ENCODE peak calls at places on chromosome 11, in seven cellular contexts. One of them, this sample, is unnamed.

GRCh38 chr11:106695506-106695905 is 322.8 kb downstream of the GUCY1A2 start:
- DNase-seq in astrocyte of the cerebellum: no peak
- DNase-seq in lung: no peak
- DNase-seq in GM10248: no peak
- DNase-seq in cardiac fibroblast: peak
- DNase-seq in psoas muscle: no peak
- DNase-seq in pancreas: no peak
- DNase-seq in this sample: no peak

GRCh38 chr11:73221451-73221850 is 3.4 kb downstream of the P2RY2 start:
- DNase-seq in lung: no peak
- DNase-seq in psoas muscle: no peak
- DNase-seq in cardiac fibroblast: no peak
- DNase-seq in GM10248: no peak
- DNase-seq in pancreas: no peak
- DNase-seq in astrocyte of the cerebellum: no peak
- DNase-seq in this sample: no peak

GRCh38 chr11:64514596-64514995 is 76.4 kb upstream of the SLC22A12 start:
- DNase-seq in pancreas: no peak
- DNase-seq in astrocyte of the cerebellum: no peak
- DNase-seq in GM10248: no peak
- DNase-seq in psoas muscle: no peak
- DNase-seq in lung: no peak
- DNase-seq in cardiac fibroblast: no peak
- DNase-seq in this sample: no peak

GRCh38 chr11:101428918-101429317 is 154.9 kb downstream of the TRPC6 start:
- DNase-seq in lung: no peak
- DNase-seq in astrocyte of the cerebellum: peak
- DNase-seq in GM10248: no peak
- DNase-seq in pancreas: no peak
- DNase-seq in cardiac fibroblast: peak
- DNase-seq in psoas muscle: no peak
- DNase-seq in this sample: no peak

GRCh38 chr11:13256216-13256615 is 21.4 kb upstream of the BMAL1 start:
- DNase-seq in GM10248: no peak
- DNase-seq in psoas muscle: no peak
- DNase-seq in lung: no peak
- DNase-seq in astrocyte of the cerebellum: no peak
- DNase-seq in cardiac fibroblast: no peak
- DNase-seq in pancreas: no peak
- DNase-seq in this sample: no peak

GRCh38 chr11:127059286-127060200 is 59.0 kb upstream of the KIRREL3 start:
- DNase-seq in pancreas: no peak
- DNase-seq in cardiac fibroblast: no peak
- DNase-seq in astrocyte of the cerebellum: no peak
- DNase-seq in lung: no peak
- DNase-seq in psoas muscle: no peak
- DNase-seq in GM10248: no peak
- DNase-seq in this sample: no peak

GRCh38 chr11:12746593-12747097 is 72.4 kb downstream of the TEAD1 start:
- DNase-seq in psoas muscle: peak
- DNase-seq in lung: no peak
- DNase-seq in cardiac fibroblast: peak
- DNase-seq in pancreas: peak
- DNase-seq in astrocyte of the cerebellum: peak
- DNase-seq in GM10248: no peak
- DNase-seq in this sample: no peak

GRCh38 chr11:116683982-116684381 is 88.8 kb downstream of the BUD13 start:
- DNase-seq in cardiac fibroblast: no peak
- DNase-seq in GM10248: no peak
- DNase-seq in psoas muscle: no peak
- DNase-seq in lung: no peak
- DNase-seq in astrocyte of the cerebellum: no peak
- DNase-seq in pancreas: no peak
- DNase-seq in this sample: no peak

GRCh38 chr11:114774599-114775365 is 96.5 kb downstream of the NXPE2 start:
- DNase-seq in astrocyte of the cerebellum: peak
- DNase-seq in GM10248: peak
- DNase-seq in cardiac fibroblast: peak
- DNase-seq in psoas muscle: peak
- DNase-seq in lung: peak
- DNase-seq in pancreas: no peak
- DNase-seq in this sample: no peak

GRCh38 chr11:64564947-64565889 is 25.8 kb upstream of the SLC22A12 start:
- DNase-seq in pancreas: no peak
- DNase-seq in astrocyte of the cerebellum: no peak
- DNase-seq in cardiac fibroblast: no peak
- DNase-seq in GM10248: no peak
- DNase-seq in psoas muscle: no peak
- DNase-seq in lung: no peak
- DNase-seq in this sample: no peak

GRCh38 chr11:113339909-113340569 is 25.7 kb downstream of the TTC12 start:
- DNase-seq in cardiac fibroblast: no peak
- DNase-seq in psoas muscle: no peak
- DNase-seq in astrocyte of the cerebellum: no peak
- DNase-seq in GM10248: no peak
- DNase-seq in pancreas: no peak
- DNase-seq in lung: no peak
- DNase-seq in this sample: no peak

GRCh38 chr11:132501356-132501755 is 1030.9 kb downstream of the OPCML start:
- DNase-seq in cardiac fibroblast: no peak
- DNase-seq in lung: no peak
- DNase-seq in psoas muscle: no peak
- DNase-seq in astrocyte of the cerebellum: no peak
- DNase-seq in pancreas: no peak
- DNase-seq in GM10248: no peak
- DNase-seq in this sample: no peak

GRCh38 chr11:10809373-10810199 is 860 bp upstream of the EIF4G2 start:
- DNase-seq in psoas muscle: peak
- DNase-seq in pancreas: no peak
- DNase-seq in astrocyte of the cerebellum: peak
- DNase-seq in cardiac fibroblast: peak
- DNase-seq in GM10248: no peak
- DNase-seq in lung: no peak
- DNase-seq in this sample: no peak

GRCh38 chr11:3942956-3943497 is 87.6 kb downstream of the STIM1 start:
- DNase-seq in GM10248: no peak
- DNase-seq in astrocyte of the cerebellum: no peak
- DNase-seq in psoas muscle: no peak
- DNase-seq in lung: no peak
- DNase-seq in pancreas: no peak
- DNase-seq in cardiac fibroblast: peak
- DNase-seq in this sample: no peak

GRCh38 chr11:132589802-132590201 is 942.5 kb downstream of the OPCML start:
- DNase-seq in lung: no peak
- DNase-seq in astrocyte of the cerebellum: no peak
- DNase-seq in psoas muscle: no peak
- DNase-seq in pancreas: no peak
- DNase-seq in GM10248: no peak
- DNase-seq in cardiac fibroblast: no peak
- DNase-seq in this sample: no peak

GRCh38 chr11:61439615-61440014 is 9.7 kb downstream of the SDHAF2 start:
- DNase-seq in pancreas: no peak
- DNase-seq in psoas muscle: no peak
- DNase-seq in astrocyte of the cerebellum: no peak
- DNase-seq in cardiac fibroblast: no peak
- DNase-seq in GM10248: no peak
- DNase-seq in lung: no peak
- DNase-seq in this sample: no peak

GRCh38 chr11:15837901-15838489 is 518.4 kb downstream of the SOX6 start:
- DNase-seq in psoas muscle: no peak
- DNase-seq in lung: peak
- DNase-seq in pancreas: no peak
- DNase-seq in cardiac fibroblast: no peak
- DNase-seq in astrocyte of the cerebellum: no peak
- DNase-seq in GM10248: no peak
- DNase-seq in this sample: no peak

GRCh38 chr11:76792505-76793264 is 9.5 kb downstream of the TSKU start:
- DNase-seq in GM10248: no peak
- DNase-seq in lung: no peak
- DNase-seq in astrocyte of the cerebellum: no peak
- DNase-seq in psoas muscle: no peak
- DNase-seq in pancreas: no peak
- DNase-seq in cardiac fibroblast: no peak
- DNase-seq in this sample: no peak

GRCh38 chr11:34824425-34824824 is 91.8 kb downstream of the APIP start:
- DNase-seq in psoas muscle: no peak
- DNase-seq in GM10248: no peak
- DNase-seq in astrocyte of the cerebellum: no peak
- DNase-seq in lung: no peak
- DNase-seq in pancreas: no peak
- DNase-seq in cardiac fibroblast: no peak
- DNase-seq in this sample: no peak

GRCh38 chr11:128764617-128765095 is 70.8 kb downstream of the FLI1 start:
- DNase-seq in GM10248: no peak
- DNase-seq in cardiac fibroblast: no peak
- DNase-seq in psoas muscle: no peak
- DNase-seq in pancreas: peak
- DNase-seq in astrocyte of the cerebellum: no peak
- DNase-seq in lung: peak
- DNase-seq in this sample: no peak

GRCh38 chr11:44849922-44850321 is 100.8 kb downstream of the TP53I11 start:
- DNase-seq in GM10248: no peak
- DNase-seq in lung: no peak
- DNase-seq in psoas muscle: no peak
- DNase-seq in astrocyte of the cerebellum: no peak
- DNase-seq in cardiac fibroblast: no peak
- DNase-seq in pancreas: no peak
- DNase-seq in this sample: no peak

GRCh38 chr11:102793677-102794290 is 4.2 kb downstream of the MMP1 start:
- DNase-seq in lung: no peak
- DNase-seq in pancreas: no peak
- DNase-seq in psoas muscle: no peak
- DNase-seq in astrocyte of the cerebellum: no peak
- DNase-seq in cardiac fibroblast: no peak
- DNase-seq in GM10248: no peak
- DNase-seq in this sample: no peak

GRCh38 chr11:102791271-102792036 is 6.5 kb downstream of the MMP1 start:
- DNase-seq in GM10248: no peak
- DNase-seq in astrocyte of the cerebellum: no peak
- DNase-seq in cardiac fibroblast: no peak
- DNase-seq in lung: no peak
- DNase-seq in pancreas: no peak
- DNase-seq in psoas muscle: no peak
- DNase-seq in this sample: no peak

GRCh38 chr11:102792604-102793003 is 5.4 kb downstream of the MMP1 start:
- DNase-seq in cardiac fibroblast: no peak
- DNase-seq in astrocyte of the cerebellum: no peak
- DNase-seq in psoas muscle: no peak
- DNase-seq in GM10248: no peak
- DNase-seq in pancreas: no peak
- DNase-seq in lung: no peak
- DNase-seq in this sample: no peak

GRCh38 chr11:102798012-102798746 is at the start of gene MMP1:
- DNase-seq in cardiac fibroblast: peak
- DNase-seq in pancreas: no peak
- DNase-seq in GM10248: no peak
- DNase-seq in astrocyte of the cerebellum: peak
- DNase-seq in psoas muscle: no peak
- DNase-seq in lung: no peak
- DNase-seq in this sample: no peak

GRCh38 chr11:102794382-102794781 is 3.6 kb downstream of the MMP1 start:
- DNase-seq in GM10248: peak
- DNase-seq in astrocyte of the cerebellum: no peak
- DNase-seq in cardiac fibroblast: no peak
- DNase-seq in psoas muscle: no peak
- DNase-seq in lung: no peak
- DNase-seq in pancreas: no peak
- DNase-seq in this sample: no peak
- TF ChIP-seq CTCF in GM10248: peak
- TF ChIP-seq CTCF in astrocyte of the cerebellum: peak
- TF ChIP-seq CTCF in cardiac fibroblast: peak
- TF ChIP-seq CTCF in psoas muscle: peak
- TF ChIP-seq CTCF in lung: no peak
- TF ChIP-seq CTCF in pancreas: no peak
- TF ChIP-seq CTCF in this sample: peak

GRCh38 chr11:19650929-19651487 is 61.6 kb upstream of the NAV2 start:
- DNase-seq in pancreas: no peak
- DNase-seq in lung: no peak
- DNase-seq in cardiac fibroblast: no peak
- DNase-seq in GM10248: no peak
- DNase-seq in psoas muscle: no peak
- DNase-seq in astrocyte of the cerebellum: no peak
- DNase-seq in this sample: no peak

GRCh38 chr11:19644316-19644715 is 68.3 kb upstream of the NAV2 start:
- DNase-seq in psoas muscle: no peak
- DNase-seq in cardiac fibroblast: no peak
- DNase-seq in astrocyte of the cerebellum: peak
- DNase-seq in GM10248: no peak
- DNase-seq in lung: no peak
- DNase-seq in pancreas: no peak
- DNase-seq in this sample: no peak

GRCh38 chr11:19648321-19648720 is 64.3 kb upstream of the NAV2 start:
- DNase-seq in pancreas: no peak
- DNase-seq in lung: no peak
- DNase-seq in GM10248: no peak
- DNase-seq in cardiac fibroblast: no peak
- DNase-seq in astrocyte of the cerebellum: no peak
- DNase-seq in psoas muscle: no peak
- DNase-seq in this sample: no peak

GRCh38 chr11:19646308-19646707 is 66.3 kb upstream of the NAV2 start:
- DNase-seq in pancreas: no peak
- DNase-seq in cardiac fibroblast: peak
- DNase-seq in psoas muscle: no peak
- DNase-seq in lung: no peak
- DNase-seq in GM10248: no peak
- DNase-seq in astrocyte of the cerebellum: no peak
- DNase-seq in this sample: no peak

GRCh38 chr11:19646921-19647320 is 65.7 kb upstream of the NAV2 start:
- DNase-seq in psoas muscle: peak
- DNase-seq in cardiac fibroblast: peak
- DNase-seq in pancreas: no peak
- DNase-seq in lung: peak
- DNase-seq in GM10248: no peak
- DNase-seq in astrocyte of the cerebellum: peak
- DNase-seq in this sample: no peak
- TF ChIP-seq CTCF in psoas muscle: no peak
- TF ChIP-seq CTCF in cardiac fibroblast: no peak
- TF ChIP-seq CTCF in pancreas: no peak
- TF ChIP-seq CTCF in lung: no peak
- TF ChIP-seq CTCF in GM10248: no peak
- TF ChIP-seq CTCF in astrocyte of the cerebellum: no peak
- TF ChIP-seq CTCF in this sample: no peak

GRCh38 chr11:1869427-1870325 is 16.8 kb downstream of the LSP1 start:
- DNase-seq in pancreas: no peak
- DNase-seq in astrocyte of the cerebellum: no peak
- DNase-seq in cardiac fibroblast: no peak
- DNase-seq in psoas muscle: peak
- DNase-seq in lung: no peak
- DNase-seq in GM10248: no peak
- DNase-seq in this sample: no peak
- TF ChIP-seq CTCF in pancreas: no peak
- TF ChIP-seq CTCF in astrocyte of the cerebellum: peak
- TF ChIP-seq CTCF in cardiac fibroblast: peak
- TF ChIP-seq CTCF in psoas muscle: peak
- TF ChIP-seq CTCF in lung: no peak
- TF ChIP-seq CTCF in GM10248: no peak
- TF ChIP-seq CTCF in this sample: no peak

DNA sequence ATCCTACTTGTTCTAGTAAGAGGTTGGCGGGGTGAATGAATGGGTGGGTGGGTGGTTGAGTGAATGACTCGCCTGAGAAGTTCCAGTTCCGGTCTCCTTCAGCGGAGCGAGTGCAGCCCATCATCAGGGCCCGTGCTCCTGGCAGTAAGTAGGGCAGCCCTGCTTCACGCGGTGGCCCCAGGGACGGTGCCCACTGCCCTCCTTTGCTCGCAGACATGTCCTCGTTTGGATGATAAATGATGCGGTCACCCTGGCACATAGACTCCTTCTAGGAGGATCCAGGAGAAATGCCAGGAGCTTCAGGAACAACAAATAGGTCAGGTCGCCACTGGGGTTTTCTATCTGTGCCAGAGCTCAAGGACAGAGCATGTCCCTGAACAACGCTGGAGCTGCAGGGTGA is 370.8 kb downstream of the CTTN start:
- DNase-seq in astrocyte of the cerebellum: no peak
- DNase-seq in pancreas: no peak
- DNase-seq in psoas muscle: no peak
- DNase-seq in cardiac fibroblast: no peak
- DNase-seq in GM10248: no peak
- DNase-seq in lung: no peak
- DNase-seq in this sample: no peak
- TF ChIP-seq CTCF in astrocyte of the cerebellum: no peak
- TF ChIP-seq CTCF in pancreas: no peak
- TF ChIP-seq CTCF in psoas muscle: no peak
- TF ChIP-seq CTCF in cardiac fibroblast: no peak
- TF ChIP-seq CTCF in GM10248: no peak
- TF ChIP-seq CTCF in lung: no peak
- TF ChIP-seq CTCF in this sample: no peak

This sample was measured in D721Med.